ENCODE peak calls at places on chromosomes 3 and 15, in seven cellular contexts. Y is transverse colon, I is spleen, Z is HCT116, E is sigmoid colon, N is stomach, T is endothelial cell of umbilical vein. S is an unnamed sample.

GRCh38 chr3:29202368-29202767 is 78.5 kb upstream of the RBMS3 start:
- DNase-seq in Y (no peak), E (no peak), N (no peak), T (peak), Z (no peak), I (no peak), S (no peak)

GRCh38 chr15:68204776-68205557 is at the start of gene CALML4:
- DNase-seq in E (peak), Y (peak), T (peak), N (peak), I (no peak), Z (no peak), S (peak)

GRCh38 chr3:12420393-12420792 is 63.9 kb upstream of the TSEN2 start:
- DNase-seq in Y (no peak), N (no peak), E (no peak), I (no peak), T (no peak), Z (no peak), S (no peak)

GRCh38 chr15:90184786-90185704 is 16.1 kb upstream of the SEMA4B start:
- DNase-seq in N (peak), T (no peak), Z (no peak), I (peak), Y (peak), E (peak), S (peak)

GRCh38 chr15:99105516-99106341 is 849 bp downstream of the SYNM start:
- DNase-seq in Z (no peak), T (peak), I (peak), E (peak), N (peak), Y (peak), S (no peak)

GRCh38 chr3:179446501-179446900 is 4.8 kb downstream of the GNB4 start:
- DNase-seq in T (peak), E (no peak), N (no peak), Y (no peak), I (no peak), Z (peak), S (no peak)

GRCh38 chr3:61903931-61904657 is 342.7 kb downstream of the PTPRG start:
- DNase-seq in E (peak), N (peak), Y (no peak), I (no peak), T (peak), Z (no peak), S (no peak)

GRCh38 chr15:41607033-41607432 is 48.0 kb downstream of the TYRO3 start:
- DNase-seq in E (no peak), Y (no peak), T (peak), N (no peak), I (no peak), Z (no peak), S (no peak)

GRCh38 chr15:71011503-71012155 is 103.6 kb upstream of the THSD4 start:
- DNase-seq in I (no peak), N (no peak), T (peak), Z (peak), E (no peak), Y (peak), S (no peak)

GRCh38 chr15:64503197-64503596 is 42.8 kb downstream of the ZNF609 start:
- DNase-seq in I (no peak), Y (no peak), E (no peak), T (peak), N (no peak), Z (no peak), S (no peak)

GRCh38 chr3:184338538-184338945 is 1.1 kb downstream of the FAM131A start:
- DNase-seq in N (peak), Z (no peak), E (peak), T (peak), I (no peak), Y (peak), S (no peak)

GRCh38 chr3:80537680-80538079 is 769.9 kb upstream of the ROBO1 start:
- DNase-seq in E (no peak), N (no peak), Y (no peak), Z (no peak), T (no peak), I (no peak), S (no peak)

GRCh38 chr15:77702211-77702957 is 69.7 kb upstream of the LINGO1 start:
- DNase-seq in I (no peak), T (peak), E (no peak), Z (no peak), N (no peak), Y (peak), S (no peak)

GRCh38 chr15:63065262-63066234 is 23.0 kb downstream of the TPM1 start:
- DNase-seq in Z (no peak), I (no peak), Y (no peak), N (no peak), T (no peak), E (no peak), S (no peak)

GRCh38 chr3:71218508-71218907 is 365.0 kb downstream of the FOXP1 start:
- DNase-seq in Y (no peak), I (no peak), N (no peak), T (no peak), E (no peak), Z (no peak), S (no peak)

GRCh38 chr15:31206386-31207174 is 105.1 kb upstream of the TRPM1 start:
- DNase-seq in E (no peak), Y (no peak), Z (no peak), N (no peak), I (no peak), T (no peak), S (no peak)

GRCh38 chr3:157239082-157239704 is 79.2 kb upstream of the CCNL1 start:
- DNase-seq in I (peak), Y (peak), T (peak), Z (peak), N (peak), E (peak), S (peak)

GRCh38 chr3:122564155-122564912 is at the start of the genes DTX3L and PARP9:
- DNase-seq in Y (peak), I (peak), T (peak), N (peak), Z (no peak), E (peak), S (peak)

GRCh38 chr15:29939404-29939803 is 117.1 kb upstream of the TJP1 start:
- DNase-seq in T (no peak), Z (no peak), I (no peak), E (no peak), Y (no peak), N (no peak), S (no peak)

GRCh38 chr15:55827204-55827603 is 84.3 kb upstream of the PRTG start:
- DNase-seq in Y (no peak), Z (no peak), E (no peak), I (no peak), T (no peak), N (no peak), S (no peak)
- TF ChIP-seq CTCF in Y (no peak), Z (no peak), E (no peak), I (no peak), T (no peak), N (no peak), S (no peak)

DNA sequence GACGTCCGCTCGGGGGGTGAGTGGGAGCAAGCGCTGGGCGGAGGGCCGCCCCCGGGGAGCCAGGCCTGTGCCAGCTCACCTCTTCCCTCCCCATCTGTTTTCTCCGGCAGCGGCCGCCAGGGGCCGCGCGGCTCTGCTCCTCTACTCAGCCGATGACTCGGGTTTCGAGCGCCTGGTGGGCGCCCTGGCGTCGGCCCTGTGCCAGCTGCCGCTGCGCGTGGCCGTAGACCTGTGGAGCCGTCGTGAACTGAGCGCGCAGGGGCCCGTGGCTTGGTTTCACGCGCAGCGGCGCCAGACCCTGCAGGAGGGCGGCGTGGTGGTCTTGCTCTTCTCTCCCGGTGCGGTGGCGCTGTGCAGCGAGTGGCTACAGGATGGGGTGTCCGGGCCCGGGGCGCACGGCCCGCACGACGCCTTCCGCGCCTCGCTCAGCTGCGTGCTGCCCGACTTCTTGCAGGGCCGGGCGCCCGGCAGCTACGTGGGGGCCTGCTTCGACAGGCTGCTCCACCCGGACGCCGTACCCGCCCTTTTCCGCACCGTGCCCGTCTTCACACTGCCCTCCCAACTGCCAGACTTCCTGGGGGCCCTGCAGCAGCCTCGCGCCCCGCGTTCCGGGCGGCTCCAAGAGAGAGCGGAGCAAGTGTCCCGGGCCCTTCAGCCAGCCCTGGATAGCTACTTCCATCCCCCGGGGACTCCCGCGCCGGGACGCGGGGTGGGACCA is 632 bp upstream of the CRELD1 start:
- DNase-seq in Y (peak), Z (peak), E (peak), T (peak), N (peak), I (peak), S (peak)
- TF ChIP-seq POLR2A in Y (no peak), Z (no peak), E (no peak), T (no peak), N (no peak), I (no peak), S (no peak)

GRCh38 chr3:59809016-59809415 is 759.2 kb upstream of the CFAP20DC start:
- DNase-seq in T (no peak), Y (no peak), I (no peak), Z (no peak), E (no peak), N (no peak), S (no peak)
- TF ChIP-seq POLR2AphosphoS5 in T (no peak), Y (no peak), I (no peak), Z (no peak), E (no peak), N (peak), S (no peak)

GRCh38 chr3:160649596-160649995 is 27.4 kb upstream of the ARL14 start:
- DNase-seq in I (no peak), Z (no peak), E (no peak), N (no peak), Y (no peak), T (no peak), S (no peak)

GRCh38 chr3:160648701-160649100 is 28.3 kb upstream of the ARL14 start:
- DNase-seq in I (no peak), N (no peak), E (no peak), Z (no peak), T (no peak), Y (no peak), S (no peak)

GRCh38 chr3:160653514-160653913 is 23.4 kb upstream of the ARL14 start:
- DNase-seq in T (no peak), E (no peak), I (no peak), Y (no peak), Z (no peak), N (no peak), S (no peak)
- TF ChIP-seq CTCF in T (no peak), E (no peak), I (no peak), Y (no peak), Z (peak), N (no peak), S (no peak)

DNA sequence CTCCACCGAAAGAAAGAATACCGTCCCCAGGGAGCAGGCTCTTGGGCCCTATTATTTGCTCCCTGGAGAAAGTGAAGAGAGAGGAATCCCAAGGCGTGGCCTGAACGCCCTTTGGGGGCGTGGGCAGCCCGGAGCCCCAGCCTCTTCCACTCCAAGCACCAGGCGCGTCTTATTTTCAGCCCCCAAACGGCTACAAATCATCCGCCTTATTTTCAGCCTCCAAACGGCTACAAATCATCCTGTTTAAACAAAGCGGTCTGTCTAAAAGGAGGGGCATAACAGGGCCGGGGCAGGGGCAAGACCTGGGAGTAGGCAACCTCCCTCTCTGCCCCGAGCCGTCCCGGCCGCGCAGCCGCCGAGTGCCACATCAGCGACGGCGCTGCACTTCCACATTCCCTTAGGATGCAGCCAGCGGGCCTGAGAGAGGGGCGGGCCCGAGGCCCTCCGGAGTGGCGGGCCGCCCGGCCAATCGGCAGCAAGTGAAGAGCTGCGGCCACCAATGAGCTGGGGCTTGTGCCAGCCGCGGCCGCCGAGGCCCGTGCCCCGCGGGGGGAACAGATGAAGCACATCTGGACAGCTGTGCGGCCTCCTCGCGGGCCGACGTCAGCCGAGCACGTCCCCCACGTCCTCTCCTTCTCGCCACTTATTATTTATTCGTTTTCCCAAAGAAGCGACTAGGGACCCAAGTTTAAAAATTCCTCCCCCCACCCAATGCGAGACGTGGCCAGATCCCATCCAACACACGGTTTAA is at the start of gene TMEM45A:
- DNase-seq in Y (peak), Z (peak), N (peak), T (peak), E (peak), I (peak), S (peak)
- TF ChIP-seq POLR2A in Y (peak), Z (no peak), N (no peak), T (peak), E (no peak), I (peak), S (no peak)

GRCh38 chr3:111803123-111803593 is 55.9 kb upstream of the PHLDB2 start:
- DNase-seq in Y (peak), E (peak), Z (peak), I (no peak), N (peak), T (no peak), S (no peak)
- TF ChIP-seq POLR2AphosphoS5 in Y (peak), E (peak), Z (peak), I (no peak), N (peak), T (no peak), S (peak)

S was measured in upper lobe of left lung.